ENCODE peak calls at places on chromosome 19, in six cellular contexts. A is small intestine, V is mammary epithelial cell, N is A549, T is SJCRH30, U is foreskin keratinocyte. B is an unnamed sample.

GRCh38 chr19:33456845-33457220 is 64.8 kb downstream of the PEPD start:
- DNase-seq in A (no peak), V (no peak), N (no peak), T (no peak), U (no peak), B (no peak)

GRCh38 chr19:55160128-55160985 is 2.8 kb upstream of the TNNI3 start:
- DNase-seq in A (peak; percentile 89), V (peak; percentile 83), N (peak; percentile 95), T (peak; percentile 97), U (peak; percentile 54), B (peak; percentile 80)

GRCh38 chr19:19239675-19240074 is 27.9 kb downstream of the NCAN start:
- DNase-seq in A (no peak), V (no peak), N (no peak), T (no peak), U (no peak), B (no peak)

GRCh38 chr19:28687296-28687695 is 525.7 kb downstream of the UQCRFS1 start:
- DNase-seq in A (no peak), V (no peak), N (no peak), T (no peak), U (no peak), B (no peak)

GRCh38 chr19:15532779-15533521 is 24.6 kb downstream of the CYP4F22 start:
- DNase-seq in A (no peak), V (peak; percentile 47), N (no peak), T (no peak), U (no peak), B (no peak)

GRCh38 chr19:11364296-11364904 is 9.2 kb downstream of the PLPPR2 start:
- DNase-seq in A (no peak), V (no peak), N (no peak), T (no peak), U (no peak), B (no peak)

GRCh38 chr19:55373993-55374757 is 2.5 kb upstream of the TMEM190 start:
- DNase-seq in A (no peak), V (no peak), N (peak; percentile 88), T (peak; percentile 70), U (no peak), B (peak; percentile 61)

GRCh38 chr19:42109896-42110295 is 22.4 kb downstream of the POU2F2 start:
- DNase-seq in A (no peak), V (no peak), N (no peak), T (no peak), U (no peak), B (no peak)

GRCh38 chr19:13920940-13921744 is 15.1 kb downstream of the CC2D1A start:
- DNase-seq in A (peak; percentile 62), V (peak; percentile 51), N (peak; percentile 76), T (peak; percentile 85), U (no peak), B (peak; percentile 52)

GRCh38 chr19:49812997-49813861 is at the start of gene FUZ:
- DNase-seq in A (peak; percentile 96), V (peak; percentile 94), N (peak; percentile 100), T (peak; percentile 99), U (peak; percentile 87), B (peak; percentile 99)

GRCh38 chr19:51131780-51132680 is 7.3 kb downstream of the SIGLEC9 start:
- DNase-seq in A (peak; percentile 6), V (no peak), N (peak; percentile 24), T (no peak), U (no peak), B (peak; percentile 92)

GRCh38 chr19:15332311-15332996 is at the start of gene BRD4:
- DNase-seq in A (peak; percentile 51), V (peak; percentile 35), N (peak; percentile 48), T (peak; percentile 82), U (no peak), B (peak; percentile 59)

GRCh38 chr19:31254611-31255010 is 94.6 kb downstream of the TSHZ3 start:
- DNase-seq in A (no peak), V (no peak), N (no peak), T (no peak), U (no peak), B (no peak)

GRCh38 chr19:37551123-37551993 is 43.2 kb downstream of the ZNF571 start:
- DNase-seq in A (peak; percentile 29), V (peak; percentile 67), N (no peak), T (peak; percentile 46), U (peak; percentile 49), B (no peak)

GRCh38 chr19:18429717-18430416 is 8.1 kb downstream of the ISYNA1 start:
- DNase-seq in A (no peak), V (no peak), N (no peak), T (no peak), U (no peak), B (peak; percentile 36)

GRCh38 chr19:49210108-49210900 is 52.7 kb downstream of the TRPM4 start:
- DNase-seq in A (no peak), V (no peak), N (peak; percentile 69), T (peak; percentile 39), U (no peak), B (peak; percentile 16)

GRCh38 chr19:57934820-57935665 is at the start of gene ZNF418:
- DNase-seq in A (peak; percentile 74), V (peak; percentile 85), N (peak; percentile 89), T (peak; percentile 44), U (peak; percentile 77), B (peak; percentile 88)

GRCh38 chr19:5691205-5691929 is 1.3 kb downstream of the RPL36 start:
- DNase-seq in A (peak; percentile 66), V (peak; percentile 52), N (peak; percentile 48), T (no peak), U (no peak), B (peak; percentile 47)

DNA sequence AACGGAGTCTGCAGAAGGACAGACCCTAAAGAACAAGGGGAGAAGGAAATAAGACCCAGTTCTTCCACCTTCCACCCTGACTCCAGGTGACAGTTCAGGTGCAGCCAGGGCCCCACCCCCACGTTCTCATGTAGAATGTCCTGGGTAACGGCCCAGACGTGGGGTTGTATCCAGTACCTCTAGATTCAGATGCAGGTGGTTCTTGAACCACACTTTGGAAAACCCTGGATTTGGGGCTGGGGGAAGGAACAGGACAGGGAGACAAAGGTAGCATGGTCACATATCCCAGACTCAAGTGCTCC is 2.2 kb downstream of the DMPK start:
- DNase-seq in A (no peak), V (no peak), N (no peak), T (no peak), U (no peak), B (no peak)
- H3K4me1 ChIP-seq in A (no peaks in the 10 kb centered on the region), V (peaks cover 41% of the 10 kb centered on the region), N (peaks cover 56% of the 10 kb centered on the region), T (peaks cover 23% of the 10 kb centered on the region), U (peaks cover 6% of the 10 kb centered on the region), B (peaks cover 48% of the 10 kb centered on the region)

DNA sequence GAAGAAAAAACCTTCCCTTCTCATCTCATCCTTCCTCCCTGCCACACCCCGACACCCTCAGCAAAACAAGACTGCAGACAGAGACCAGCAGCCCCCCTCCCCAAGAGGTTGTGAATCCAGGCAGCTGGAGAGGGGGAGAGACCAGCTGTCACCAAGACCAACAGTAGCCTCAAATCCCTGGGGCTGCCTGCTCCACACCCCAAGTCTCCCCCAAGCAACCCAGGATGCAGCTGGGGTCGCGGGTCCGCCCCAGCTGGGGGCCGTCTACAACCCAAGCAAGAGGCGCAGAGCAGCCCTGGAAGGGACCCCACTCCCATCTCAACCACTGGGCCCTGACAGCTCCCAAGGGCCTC is 7.1 kb downstream of the KLF16 start:
- DNase-seq in A (no peak), V (no peak), N (no peak), T (peak; percentile 49), U (no peak), B (no peak)
- H3K4me1 ChIP-seq in A (peaks cover 27% of the 10 kb centered on the region), V (peaks cover 83% of the 10 kb centered on the region), N (peaks cover 87% of the 10 kb centered on the region), T (peaks cover 15% of the 10 kb centered on the region), U (peaks cover 28% of the 10 kb centered on the region), B (peaks cover 81% of the 10 kb centered on the region)

GRCh38 chr19:1089891-1090290 is 5.3 kb downstream of the POLR2E start:
- DNase-seq in A (no peak), V (no peak), N (no peak), T (no peak), U (no peak), B (no peak)

GRCh38 chr19:1089126-1089771 is 5.9 kb downstream of the POLR2E start:
- DNase-seq in A (no peak), V (no peak), N (no peak), T (no peak), U (no peak), B (no peak)

GRCh38 chr19:1091544-1092175 is 3.5 kb downstream of the POLR2E start:
- DNase-seq in A (no peak), V (no peak), N (no peak), T (no peak), U (no peak), B (no peak)

GRCh38 chr19:1093330-1093729 is 1.8 kb downstream of the POLR2E start:
- DNase-seq in A (no peak), V (no peak), N (no peak), T (no peak), U (no peak), B (no peak)

GRCh38 chr19:1090731-1091543 is 4.2 kb downstream of the POLR2E start:
- DNase-seq in A (no peak), V (no peak), N (no peak), T (no peak), U (no peak), B (no peak)
- H3K4me1 ChIP-seq in A (peaks cover 10% of the 10 kb centered on the region), V (peaks cover 7% of the 10 kb centered on the region), N (peaks cover 12% of the 10 kb centered on the region), T (peaks cover 7% of the 10 kb centered on the region), U (no peaks in the 10 kb centered on the region), B (peaks cover 21% of the 10 kb centered on the region)

GRCh38 chr19:35108730-35109129 is 6.9 kb upstream of the FXYD3 start:
- DNase-seq in A (no peak), V (no peak), N (no peak), T (no peak), U (no peak), B (no peak)
- H3K4me1 ChIP-seq in A (no peaks in the 10 kb centered on the region), V (peaks cover 38% of the 10 kb centered on the region), N (peaks cover 6% of the 10 kb centered on the region), T (no peaks in the 10 kb centered on the region), U (peaks cover 24% of the 10 kb centered on the region), B (no peaks in the 10 kb centered on the region)

GRCh38 chr19:17076539-17076919 is 952 bp downstream of the MYO9B start:
- DNase-seq in A (peak; percentile 25), V (peak; percentile 27), N (no peak), T (peak; percentile 38), U (no peak), B (no peak)

GRCh38 chr19:17075860-17076538 is 422 bp downstream of the MYO9B start:
- DNase-seq in A (peak; percentile 49), V (peak; percentile 13), N (no peak), T (peak; percentile 66), U (no peak), B (peak; percentile 51)

GRCh38 chr19:17075035-17075859 is at the start of the genes HAUS8 and MYO9B:
- DNase-seq in A (peak; percentile 99), V (peak; percentile 99), N (peak; percentile 99), T (peak; percentile 100), U (peak; percentile 93), B (peak; percentile 99)

GRCh38 chr19:17073869-17074627 is 1.2 kb downstream of the HAUS8 start:
- DNase-seq in A (peak; percentile 38), V (no peak), N (no peak), T (peak; percentile 27), U (no peak), B (peak; percentile 71)

DNA sequence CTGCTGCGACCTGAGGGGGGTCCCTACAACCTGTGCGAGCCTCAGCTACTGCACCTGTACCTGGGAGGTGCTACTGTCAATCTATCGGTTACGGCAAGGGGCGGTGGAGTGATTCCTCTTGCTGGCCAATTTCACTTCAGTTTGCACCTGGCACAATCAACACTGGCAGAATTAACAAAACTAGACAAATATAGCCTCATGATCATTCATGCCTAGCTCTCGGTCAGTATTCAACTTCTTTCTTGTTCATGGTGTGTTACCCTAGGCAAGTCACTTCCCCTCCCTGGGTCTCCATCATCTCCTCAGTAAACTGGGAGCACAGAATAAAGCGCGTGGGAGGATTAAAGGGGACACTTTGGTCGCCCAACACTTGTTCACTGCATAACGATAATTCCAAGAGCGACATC is 621 bp downstream of the HAUS8 start:
- DNase-seq in A (no peak), V (no peak), N (no peak), T (no peak), U (no peak), B (no peak)
- H3K4me1 ChIP-seq in A (peaks cover 2% of the 10 kb centered on the region), V (peaks cover 26% of the 10 kb centered on the region), N (peaks cover 33% of the 10 kb centered on the region), T (no peaks in the 10 kb centered on the region), U (peaks cover 14% of the 10 kb centered on the region), B (peaks cover 24% of the 10 kb centered on the region)